ENCODE peak calls at places on chromosome 15, in eight cellular contexts. M, C, E, F, I, N, V and B are unnamed samples.

GRCh38 chr15:48993411-48993810 is 29.7 kb upstream of the SHC4 start:
- DNase-seq in M (no peak), C (no peak), E (no peak), F (no peak), I (no peak), N (no peak), V (no peak), B (no peak)

GRCh38 chr15:71411538-71412482 is 296.5 kb downstream of the THSD4 start:
- DNase-seq in M (peak; percentile 71), C (peak; percentile 0), E (peak; percentile 76), F (no peak), I (no peak), N (no peak), V (no peak), B (peak; percentile 62)

GRCh38 chr15:78676424-78677110 is 35.6 kb upstream of the CHRNB4 start:
- DNase-seq in M (no peak), C (no peak), E (no peak), F (no peak), I (no peak), N (peak; percentile 56), V (no peak), B (no peak)

GRCh38 chr15:41848595-41848994 is 9.9 kb downstream of the PLA2G4B start:
- DNase-seq in M (no peak), C (no peak), E (no peak), F (no peak), I (no peak), N (no peak), V (no peak), B (no peak)

GRCh38 chr15:78055923-78056713 is 21.4 kb downstream of the TBC1D2B start:
- DNase-seq in M (peak; percentile 67), C (peak; percentile 50), E (no peak), F (peak; percentile 77), I (no peak), N (no peak), V (no peak), B (no peak)

GRCh38 chr15:31206386-31207174 is 105.1 kb upstream of the TRPM1 start:
- DNase-seq in M (no peak), C (no peak), E (no peak), F (no peak), I (no peak), N (no peak), V (no peak), B (no peak)

GRCh38 chr15:89171136-89172072 is 50.0 kb downstream of the RLBP1 start:
- DNase-seq in M (no peak), C (peak; percentile 77), E (peak; percentile 54), F (peak; percentile 61), I (no peak), N (peak; percentile 76), V (no peak), B (no peak)

GRCh38 chr15:42152196-42152920 is 4.1 kb downstream of the PLA2G4F start:
- DNase-seq in M (peak; percentile 71), C (no peak), E (peak; percentile 78), F (no peak), I (no peak), N (peak; percentile 64), V (no peak), B (no peak)

GRCh38 chr15:73353734-73354133 is 15.0 kb downstream of the HCN4 start:
- DNase-seq in M (no peak), C (no peak), E (no peak), F (no peak), I (no peak), N (no peak), V (no peak), B (no peak)

GRCh38 chr15:25863067-25863967 is at the start of gene ATP10A:
- DNase-seq in M (peak; percentile 78), C (peak; percentile 30), E (peak; percentile 62), F (peak; percentile 38), I (peak; percentile 53), N (no peak), V (no peak), B (no peak)

GRCh38 chr15:69014454-69014853 is at the start of gene NOX5:
- DNase-seq in M (no peak), C (peak; percentile 67), E (no peak), F (no peak), I (no peak), N (no peak), V (no peak), B (no peak)

GRCh38 chr15:76839173-76839572 is 66.0 kb downstream of the SCAPER start:
- DNase-seq in M (no peak), C (no peak), E (no peak), F (no peak), I (no peak), N (no peak), V (no peak), B (no peak)

GRCh38 chr15:73550190-73550589 is 83.0 kb downstream of the NPTN start:
- DNase-seq in M (no peak), C (no peak), E (no peak), F (no peak), I (no peak), N (no peak), V (no peak), B (no peak)

GRCh38 chr15:55652363-55652762 is 64.2 kb upstream of the PYGO1 start:
- DNase-seq in M (no peak), C (no peak), E (no peak), F (no peak), I (no peak), N (no peak), V (no peak), B (no peak)

GRCh38 chr15:78033864-78034263 is 43.6 kb downstream of the TBC1D2B start:
- DNase-seq in M (no peak), C (no peak), E (no peak), F (no peak), I (peak; percentile 85), N (no peak), V (no peak), B (no peak)

GRCh38 chr15:57290826-57291225 is 85.5 kb upstream of the CGNL1 start:
- DNase-seq in M (no peak), C (no peak), E (no peak), F (no peak), I (no peak), N (no peak), V (no peak), B (no peak)

GRCh38 chr15:67134577-67135492 is 69.4 kb downstream of the SMAD3 start:
- DNase-seq in M (peak; percentile 61), C (no peak), E (no peak), F (no peak), I (no peak), N (no peak), V (no peak), B (no peak)

GRCh38 chr15:93913310-93913709 is 318.1 kb upstream of the MCTP2 start:
- DNase-seq in M (no peak), C (no peak), E (no peak), F (no peak), I (no peak), N (no peak), V (no peak), B (no peak)

GRCh38 chr15:101698314-101698713 is 26.0 kb downstream of the TARS3 start:
- DNase-seq in M (no peak), C (no peak), E (no peak), F (no peak), I (no peak), N (no peak), V (no peak), B (no peak)

GRCh38 chr15:74783808-74784175 is 1.9 kb downstream of the CSK start:
- DNase-seq in M (no peak), C (no peak), E (no peak), F (no peak), I (no peak), N (peak; percentile 78), V (no peak), B (no peak)
- H3K4me1 ChIP-seq in M (peaks cover 71% of the 10 kb centered on the region), C (peaks cover 22% of the 10 kb centered on the region), E (peaks cover 81% of the 10 kb centered on the region), F (peaks cover 24% of the 10 kb centered on the region), I (peaks cover 68% of the 10 kb centered on the region), N (peaks cover 88% of the 10 kb centered on the region), V (peaks cover 27% of the 10 kb centered on the region), B (peaks cover 51% of the 10 kb centered on the region)

DNA sequence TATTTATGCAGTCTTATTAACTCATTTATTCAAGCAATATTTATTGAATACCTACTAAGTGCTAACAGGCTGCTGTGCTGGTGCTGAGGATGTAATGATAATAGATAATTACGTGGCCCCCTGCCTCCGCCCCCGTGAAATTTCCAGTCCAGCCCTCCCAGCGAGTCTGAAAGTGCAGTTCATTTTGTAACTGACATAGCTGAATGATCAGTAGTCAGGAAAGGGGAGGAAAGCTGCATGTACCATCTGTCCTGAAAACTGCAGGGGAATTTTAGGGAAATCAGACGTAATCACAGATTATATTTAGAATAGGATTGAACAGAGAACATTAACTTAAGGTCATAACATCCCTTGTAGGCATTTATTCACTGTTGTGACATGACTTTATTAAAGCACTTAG is 736.8 kb downstream of the MCTP2 start:
- DNase-seq in M (no peak), C (no peak), E (no peak), F (no peak), I (no peak), N (no peak), V (no peak), B (no peak)
- H3K9me3 ChIP-seq in M (no peaks in the 10 kb centered on the region), C (no peaks in the 10 kb centered on the region), E (no peaks in the 10 kb centered on the region), F (no peaks in the 10 kb centered on the region), I (no peaks in the 10 kb centered on the region), N (peaks cover 6% of the 10 kb centered on the region), V (no peaks in the 10 kb centered on the region), B (no peaks in the 10 kb centered on the region)

DNA sequence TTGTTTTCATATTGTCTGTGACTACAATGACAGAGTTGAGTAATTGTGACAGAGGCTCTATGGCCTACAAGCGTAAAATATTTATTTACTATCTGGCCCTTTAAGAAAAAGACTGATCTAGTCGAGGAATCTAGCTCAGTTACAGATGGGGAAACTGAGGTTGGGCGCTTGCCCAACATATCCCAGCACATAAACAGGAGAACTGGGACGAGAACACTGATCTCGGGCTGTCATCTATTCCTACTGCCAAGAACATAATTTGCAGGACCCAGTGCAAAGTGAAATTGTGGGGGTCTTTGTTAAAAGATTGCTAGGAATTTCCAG is 1.9 kb downstream of the FES start:
- DNase-seq in M (no peak), C (no peak), E (no peak), F (no peak), I (no peak), N (no peak), V (no peak), B (no peak)
- TF ChIP-seq CTCF in M (no peak), C (no peak), E (no peak), F (peak; percentile 7), I (peak; percentile 19), N (no peak), V (no peak), B (peak; percentile 17)

GRCh38 chr15:38876211-38876610 is 311.6 kb upstream of the RASGRP1 start:
- DNase-seq in M (no peak), C (no peak), E (no peak), F (no peak), I (no peak), N (no peak), V (no peak), B (no peak)

GRCh38 chr15:38873151-38873550 is 308.5 kb upstream of the RASGRP1 start:
- DNase-seq in M (no peak), C (peak; percentile 17), E (no peak), F (no peak), I (no peak), N (no peak), V (no peak), B (no peak)

GRCh38 chr15:38874464-38874863 is 309.9 kb upstream of the RASGRP1 start:
- DNase-seq in M (no peak), C (no peak), E (peak; percentile 67), F (no peak), I (no peak), N (no peak), V (no peak), B (no peak)

GRCh38 chr15:38871638-38872037 is 307.0 kb upstream of the RASGRP1 start:
- DNase-seq in M (no peak), C (no peak), E (no peak), F (no peak), I (no peak), N (no peak), V (no peak), B (no peak)

GRCh38 chr15:38872732-38873131 is 308.1 kb upstream of the RASGRP1 start:
- DNase-seq in M (no peak), C (no peak), E (no peak), F (no peak), I (no peak), N (no peak), V (no peak), B (no peak)
- H3K4me1 ChIP-seq in M (peaks cover 14% of the 10 kb centered on the region), C (peaks cover 10% of the 10 kb centered on the region), E (peaks cover 6% of the 10 kb centered on the region), F (no peaks in the 10 kb centered on the region), I (no peaks in the 10 kb centered on the region), N (no peaks in the 10 kb centered on the region), V (no peaks in the 10 kb centered on the region), B (no peaks in the 10 kb centered on the region)